ENCODE peak calls at places on chromosomes 11 and 22, in six cellular contexts. L, Y, Z, J, D and O are unnamed samples.

GRCh38 chr22:33083212-33083611 is 25.0 kb upstream of the SYN3 start:
- DNase-seq in Z (no peak), L (no peak), Y (no peak), J (no peak), D (no peak), O (no peak)

GRCh38 chr11:123159146-123159857 is 35.7 kb downstream of the CLMP start:
- DNase-seq in J (peak), Z (no peak), D (no peak), L (no peak), Y (no peak), O (no peak)

GRCh38 chr11:122494171-122494570 is 161.4 kb upstream of the UBASH3B start:
- DNase-seq in L (no peak), Z (no peak), Y (no peak), D (no peak), J (peak), O (no peak)

GRCh38 chr11:58625826-58626460 is 3.5 kb downstream of the CNTF start:
- DNase-seq in Z (peak), L (no peak), D (no peak), Y (no peak), J (peak), O (no peak)

GRCh38 chr11:9753031-9753430 is 89.2 kb downstream of the SWAP70 start:
- DNase-seq in Y (no peak), L (no peak), J (peak), D (no peak), Z (no peak), O (no peak)

GRCh38 chr11:83002047-83002446 is 69.7 kb downstream of the RAB30 start:
- DNase-seq in D (no peak), J (no peak), Y (no peak), L (no peak), Z (no peak), O (no peak)

GRCh38 chr22:37806409-37807338 is 1.1 kb upstream of the GCAT start:
- DNase-seq in J (peak), D (peak), Y (peak), Z (peak), L (no peak), O (no peak)

GRCh38 chr22:37657590-37658132 is 862 bp upstream of the PDXP start:
- DNase-seq in Y (no peak), J (peak), Z (no peak), D (no peak), L (no peak), O (no peak)

GRCh38 chr11:17498058-17498457 is 21.4 kb upstream of the ABCC8 start:
- DNase-seq in Y (no peak), J (no peak), L (no peak), D (no peak), Z (no peak), O (no peak)

GRCh38 chr11:31641477-31642062 is 132.0 kb downstream of the ELP4 start:
- DNase-seq in L (peak), Y (no peak), D (no peak), J (peak), Z (peak), O (no peak)

GRCh38 chr11:40133526-40133925 is 1325.9 kb downstream of the LRRC4C start:
- DNase-seq in Y (no peak), J (no peak), D (no peak), L (no peak), Z (no peak), O (no peak)

GRCh38 chr11:12744831-12745502 is 70.7 kb downstream of the TEAD1 start:
- DNase-seq in L (no peak), Y (no peak), D (no peak), Z (no peak), J (peak), O (no peak)

GRCh38 chr11:457071-457760 is 7.1 kb downstream of the PTDSS2 start:
- DNase-seq in Z (no peak), J (no peak), D (no peak), L (no peak), Y (no peak), O (no peak)
- TF ChIP-seq POLR2A in Z (no peak), J (no peak), D (no peak), L (no peak), Y (no peak), O (no peak)

GRCh38 chr11:69009441-69010211 is 3.4 kb downstream of the MRGPRF start:
- DNase-seq in J (no peak), Y (no peak), Z (no peak), L (no peak), D (peak), O (no peak)

GRCh38 chr11:69006816-69007215 is 6.2 kb downstream of the MRGPRF start:
- DNase-seq in L (no peak), Z (no peak), J (no peak), Y (no peak), D (no peak), O (no peak)

GRCh38 chr11:69010361-69010891 is 2.6 kb downstream of the MRGPRF start:
- DNase-seq in L (no peak), Z (no peak), J (peak), D (peak), Y (no peak), O (no peak)

GRCh38 chr11:69007978-69008381 is 5.1 kb downstream of the MRGPRF start:
- DNase-seq in D (peak), Y (no peak), L (no peak), J (peak), Z (no peak), O (no peak)

GRCh38 chr11:69008774-69009440 is 4.1 kb downstream of the MRGPRF start:
- DNase-seq in L (no peak), J (peak), Y (no peak), D (peak), Z (peak), O (no peak)
- TF ChIP-seq POLR2A in L (no peak), J (peak), Y (no peak), D (peak), Z (no peak), O (no peak)

DNA sequence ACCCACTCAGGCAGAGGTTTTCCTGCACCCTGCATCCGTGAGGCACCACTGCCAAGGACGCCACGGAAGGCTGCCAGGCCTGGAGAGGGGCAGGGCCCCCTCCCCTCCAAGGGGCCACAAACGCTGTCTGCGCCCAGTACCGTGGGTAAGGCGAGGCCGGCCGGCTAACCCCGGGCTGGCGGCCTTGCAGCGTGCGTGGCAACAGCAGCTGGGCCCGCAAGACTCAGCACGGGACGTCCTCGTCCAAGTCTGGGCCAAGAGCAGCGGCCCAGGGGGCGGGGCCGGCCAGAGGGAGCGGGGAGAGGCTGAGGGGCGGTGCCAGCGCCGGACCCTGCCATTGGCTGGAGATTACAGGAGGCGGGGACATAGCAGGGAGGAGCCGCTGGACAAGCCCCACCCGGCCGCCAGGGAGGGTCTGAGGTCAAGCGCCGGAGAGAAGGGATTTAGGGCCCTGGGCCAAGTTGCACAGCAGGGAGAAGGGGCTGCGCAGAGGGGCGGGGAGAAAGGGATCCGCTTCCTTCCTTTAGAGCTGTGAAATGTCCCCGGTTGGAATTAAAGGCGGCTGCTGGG is 16.0 kb downstream of the SLC43A1 start:
- DNase-seq in Z (peak), Y (peak), L (peak), D (peak), J (peak), O (peak)
- TF ChIP-seq POLR2A in Z (no peak), Y (no peak), L (peak), D (no peak), J (no peak), O (no peak)

DNA sequence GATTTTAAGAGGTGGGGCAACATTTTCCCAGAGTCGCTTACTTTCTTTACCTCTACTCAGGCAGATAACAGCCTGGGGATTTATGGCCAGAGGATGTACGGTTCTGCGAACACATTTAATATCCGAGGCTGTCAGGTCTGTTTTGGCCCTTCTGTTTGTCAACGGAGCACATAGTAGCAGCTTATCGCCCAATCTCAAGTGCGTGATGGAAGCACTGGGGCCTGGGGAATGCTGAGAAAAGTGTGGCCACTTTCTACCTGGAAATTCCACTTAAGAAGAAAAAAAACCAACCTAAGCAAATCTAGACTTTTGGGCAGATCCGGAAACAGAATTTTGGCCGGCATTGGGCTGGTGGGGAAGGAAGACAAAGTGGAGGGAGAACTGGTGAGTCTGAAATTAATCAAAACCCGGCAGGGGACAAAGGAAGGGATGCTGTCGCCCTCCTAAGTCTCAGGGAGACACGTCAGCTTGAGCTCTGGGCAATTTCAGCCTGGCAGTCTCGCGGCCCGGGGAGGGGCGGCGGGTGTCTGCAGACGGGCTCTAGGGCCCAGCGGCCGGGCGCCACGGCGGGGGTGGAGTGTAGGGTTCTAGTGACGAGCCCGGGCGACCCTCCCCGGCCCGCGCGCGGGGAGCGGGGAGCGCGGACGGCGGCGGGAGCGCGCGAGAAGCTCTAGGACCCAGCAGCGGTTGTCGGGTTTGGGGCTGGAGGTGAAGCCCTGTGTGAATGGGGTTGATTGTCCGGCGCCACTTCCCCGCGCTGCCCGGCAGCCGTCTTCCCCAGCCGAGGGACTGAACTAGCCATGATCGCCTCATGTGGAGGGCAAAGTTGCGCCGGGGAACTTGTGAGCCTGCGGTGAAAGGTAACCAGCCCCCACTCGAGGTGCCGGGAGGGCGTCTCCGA is at the start of gene AMOTL1:
- DNase-seq in Y (peak), D (peak), J (peak), Z (peak), L (peak), O (no peak)
- TF ChIP-seq POLR2A in Y (no peak), D (peak), J (no peak), Z (peak), L (peak), O (no peak)

DNA sequence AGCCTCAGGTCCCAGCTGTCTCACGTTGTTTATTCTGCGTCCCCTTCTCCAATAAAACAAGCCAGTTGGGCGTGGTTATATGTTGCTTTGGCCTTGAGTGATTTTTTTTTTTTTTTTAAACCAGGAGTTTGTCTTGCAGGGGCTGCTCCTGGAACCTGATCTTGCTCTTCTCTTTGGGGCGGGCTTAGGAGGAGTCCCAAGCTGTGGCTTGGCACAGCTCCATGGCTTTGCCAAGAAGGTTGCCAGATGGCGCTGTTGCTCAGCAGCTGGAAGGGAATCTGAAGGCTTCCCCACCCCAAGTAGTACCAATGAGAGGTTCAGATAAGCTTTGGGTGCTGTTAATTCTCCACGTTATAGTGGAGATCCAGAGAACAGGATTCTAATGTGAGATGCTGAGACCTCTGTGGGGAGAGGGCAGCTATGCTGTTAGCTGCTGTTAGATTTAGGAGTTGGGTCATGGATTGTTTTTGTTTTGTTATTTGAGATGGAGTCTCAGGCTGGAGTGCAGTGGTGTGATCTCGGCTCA is 2.0 kb upstream of the FERMT3 start:
- DNase-seq in J (peak), L (peak), Z (peak), Y (peak), D (peak), O (peak)
- TF ChIP-seq POLR2A in J (no peak), L (no peak), Z (no peak), Y (no peak), D (no peak), O (no peak)

GRCh38 chr11:65448074-65448417 is 25.4 kb downstream of the NEAT1 start:
- DNase-seq in D (no peak), L (no peak), Y (no peak), Z (no peak), J (peak), O (no peak)

GRCh38 chr11:65446446-65447277 is 24.1 kb downstream of the NEAT1 start:
- DNase-seq in L (no peak), Z (no peak), D (peak), Y (peak), J (peak), O (no peak)

GRCh38 chr11:65445604-65446445 is 23.2 kb downstream of the NEAT1 start:
- DNase-seq in Z (no peak), L (no peak), Y (no peak), J (peak), D (peak), O (no peak)

GRCh38 chr11:65445101-65445603 is 22.6 kb downstream of the NEAT1 start:
- DNase-seq in Y (no peak), L (no peak), Z (no peak), D (no peak), J (peak), O (no peak)

GRCh38 chr11:65448418-65449196 is 26.0 kb downstream of the NEAT1 start:
- DNase-seq in Z (no peak), J (peak), D (peak), L (no peak), Y (no peak), O (no peak)
- TF ChIP-seq POLR2A in Z (peak), J (peak), D (no peak), L (no peak), Y (no peak), O (no peak)

GRCh38 chr11:5679811-5680210 is 5.1 kb downstream of the TRIM5 start:
- DNase-seq in Y (no peak), D (no peak), L (no peak), Z (no peak), J (no peak), O (no peak)

GRCh38 chr11:5688482-5688881 is 1.1 kb upstream of the TRIM22 start:
- DNase-seq in Z (peak), D (no peak), Y (no peak), L (no peak), J (no peak), O (no peak)

GRCh38 chr11:5689551-5689983 is at the start of gene TRIM22:
- DNase-seq in Y (peak), Z (peak), J (peak), D (no peak), L (peak), O (peak)

GRCh38 chr11:5686426-5686825 is 1.6 kb upstream of the TRIM5 start:
- DNase-seq in Y (no peak), J (no peak), L (no peak), D (no peak), Z (no peak), O (no peak)

GRCh38 chr11:5684627-5685362 is at the start of gene TRIM5:
- DNase-seq in J (peak), L (peak), D (peak), Y (peak), Z (peak), O (peak)
- TF ChIP-seq POLR2A in J (peak), L (peak), D (no peak), Y (no peak), Z (peak), O (no peak)

GRCh38 chr11:78828582-78829520 is 254.2 kb upstream of the NARS2 start:
- DNase-seq in D (no peak), Z (no peak), L (no peak), Y (no peak), J (no peak), O (no peak)
- TF ChIP-seq POLR2A in D (no peak), Z (no peak), L (no peak), Y (no peak), J (no peak), O (no peak)

DNA sequence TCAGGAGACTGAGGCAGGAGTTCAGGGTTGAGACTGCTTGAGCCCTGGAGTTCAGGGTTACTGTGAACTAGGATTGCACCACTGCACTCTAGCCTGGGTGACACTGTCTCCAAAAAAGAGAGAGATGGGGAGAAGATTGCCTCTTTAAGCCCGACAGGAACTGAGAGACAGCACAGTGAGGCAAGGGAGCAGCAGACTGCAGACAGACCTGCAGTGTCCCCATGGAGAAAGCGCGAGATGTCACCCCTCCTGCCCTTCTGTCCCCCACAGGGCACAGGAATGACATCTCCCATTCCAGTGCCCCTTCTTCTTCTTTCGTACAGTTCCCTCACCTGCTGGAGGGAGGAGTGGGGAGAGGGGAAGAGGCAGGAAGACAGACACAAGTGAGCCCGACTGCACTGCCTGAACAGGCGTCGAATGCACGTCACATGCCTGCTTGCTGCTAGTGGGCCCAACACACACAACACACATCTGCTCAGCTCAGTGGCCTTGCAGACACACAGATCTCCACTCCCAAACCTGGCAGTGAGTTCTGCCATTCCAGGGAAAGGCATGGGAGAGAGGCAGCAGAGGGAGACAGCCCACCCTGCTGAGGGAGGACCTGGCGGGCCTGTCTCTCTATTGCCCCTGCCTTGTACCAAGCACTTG is 167.0 kb downstream of the DSCAML1 start:
- DNase-seq in L (no peak), Z (no peak), D (peak), Y (no peak), J (no peak), O (no peak)
- TF ChIP-seq POLR2A in L (no peak), Z (no peak), D (no peak), Y (no peak), J (no peak), O (no peak)